ENCODE peak calls at places on chromosome 15, in seven cellular contexts. One of them, this sample, is unnamed.

GRCh38 chr15:87736921-87737389 is 519.6 kb downstream of the NTRK3 start:
- DNase-seq in MM.1S: peak; percentile 56
- DNase-seq in H9: no peak
- DNase-seq in mammary epithelial cell: no peak
- DNase-seq in fibroblast of lung: no peak
- DNase-seq in colonic mucosa: no peak
- DNase-seq in IMR-90: peak; percentile 22
- DNase-seq in this sample: peak; percentile 44

GRCh38 chr15:63491979-63492378 is 12.4 kb upstream of the USP3 start:
- DNase-seq in MM.1S: no peak
- DNase-seq in H9: no peak
- DNase-seq in mammary epithelial cell: no peak
- DNase-seq in fibroblast of lung: peak; percentile 85
- DNase-seq in colonic mucosa: no peak
- DNase-seq in IMR-90: peak; percentile 85
- DNase-seq in this sample: peak; percentile 31

GRCh38 chr15:58423205-58423604 is 8.6 kb upstream of the LIPC start:
- DNase-seq in MM.1S: no peak
- DNase-seq in H9: no peak
- DNase-seq in mammary epithelial cell: no peak
- DNase-seq in fibroblast of lung: no peak
- DNase-seq in colonic mucosa: no peak
- DNase-seq in IMR-90: no peak
- DNase-seq in this sample: peak; percentile 18

GRCh38 chr15:63583027-63583426 is 14.2 kb upstream of the FBXL22 start:
- DNase-seq in MM.1S: no peak
- DNase-seq in H9: no peak
- DNase-seq in mammary epithelial cell: peak; percentile 82
- DNase-seq in fibroblast of lung: peak; percentile 47
- DNase-seq in colonic mucosa: no peak
- DNase-seq in IMR-90: peak; percentile 92
- DNase-seq in this sample: peak; percentile 92

GRCh38 chr15:36905908-36906307 is 194.4 kb downstream of the MEIS2 start:
- DNase-seq in MM.1S: no peak
- DNase-seq in H9: no peak
- DNase-seq in mammary epithelial cell: no peak
- DNase-seq in fibroblast of lung: no peak
- DNase-seq in colonic mucosa: no peak
- DNase-seq in IMR-90: peak; percentile 29
- DNase-seq in this sample: peak; percentile 87

GRCh38 chr15:98121514-98121913 is 161.0 kb downstream of the ARRDC4 start:
- DNase-seq in MM.1S: no peak
- DNase-seq in H9: no peak
- DNase-seq in mammary epithelial cell: no peak
- DNase-seq in fibroblast of lung: no peak
- DNase-seq in colonic mucosa: no peak
- DNase-seq in IMR-90: no peak
- DNase-seq in this sample: no peak

GRCh38 chr15:57259511-57260143 is 116.7 kb upstream of the CGNL1 start:
- DNase-seq in MM.1S: no peak
- DNase-seq in H9: peak; percentile 57
- DNase-seq in mammary epithelial cell: no peak
- DNase-seq in fibroblast of lung: no peak
- DNase-seq in colonic mucosa: peak; percentile 68
- DNase-seq in IMR-90: no peak
- DNase-seq in this sample: no peak

GRCh38 chr15:76514292-76514691 is 177.7 kb downstream of the ISL2 start:
- DNase-seq in MM.1S: no peak
- DNase-seq in H9: no peak
- DNase-seq in mammary epithelial cell: no peak
- DNase-seq in fibroblast of lung: no peak
- DNase-seq in colonic mucosa: no peak
- DNase-seq in IMR-90: no peak
- DNase-seq in this sample: no peak

GRCh38 chr15:69389426-69389825 is 24.7 kb upstream of the KIF23 start:
- DNase-seq in MM.1S: no peak
- DNase-seq in H9: no peak
- DNase-seq in mammary epithelial cell: no peak
- DNase-seq in fibroblast of lung: no peak
- DNase-seq in colonic mucosa: no peak
- DNase-seq in IMR-90: no peak
- DNase-seq in this sample: no peak

GRCh38 chr15:98800437-98801233 is 152.3 kb downstream of the IGF1R start:
- DNase-seq in MM.1S: no peak
- DNase-seq in H9: peak; percentile 83
- DNase-seq in mammary epithelial cell: peak; percentile 70
- DNase-seq in fibroblast of lung: peak; percentile 95
- DNase-seq in colonic mucosa: peak; percentile 69
- DNase-seq in IMR-90: peak; percentile 86
- DNase-seq in this sample: peak; percentile 88

GRCh38 chr15:67839358-67839928 is 402 bp downstream of the RNU6-1 start:
- DNase-seq in MM.1S: peak; percentile 58
- DNase-seq in H9: no peak
- DNase-seq in mammary epithelial cell: peak; percentile 66
- DNase-seq in fibroblast of lung: peak; percentile 63
- DNase-seq in colonic mucosa: peak; percentile 47
- DNase-seq in IMR-90: peak; percentile 27
- DNase-seq in this sample: peak; percentile 69

GRCh38 chr15:31277335-31278055 is 49.1 kb upstream of the KLF13 start:
- DNase-seq in MM.1S: no peak
- DNase-seq in H9: no peak
- DNase-seq in mammary epithelial cell: no peak
- DNase-seq in fibroblast of lung: no peak
- DNase-seq in colonic mucosa: no peak
- DNase-seq in IMR-90: no peak
- DNase-seq in this sample: no peak

GRCh38 chr15:67857220-67857619 is 17.4 kb upstream of the RNU6-1 start:
- DNase-seq in MM.1S: no peak
- DNase-seq in H9: no peak
- DNase-seq in mammary epithelial cell: no peak
- DNase-seq in fibroblast of lung: no peak
- DNase-seq in colonic mucosa: no peak
- DNase-seq in IMR-90: no peak
- DNase-seq in this sample: no peak

GRCh38 chr15:62711691-62712454 is 330.7 kb upstream of the TPM1 start:
- DNase-seq in MM.1S: no peak
- DNase-seq in H9: no peak
- DNase-seq in mammary epithelial cell: peak; percentile 35
- DNase-seq in fibroblast of lung: no peak
- DNase-seq in colonic mucosa: no peak
- DNase-seq in IMR-90: peak; percentile 51
- DNase-seq in this sample: peak; percentile 72

GRCh38 chr15:69939513-69940440 is 157.9 kb downstream of the TLE3 start:
- DNase-seq in MM.1S: peak; percentile 51
- DNase-seq in H9: peak; percentile 83
- DNase-seq in mammary epithelial cell: peak; percentile 8
- DNase-seq in fibroblast of lung: no peak
- DNase-seq in colonic mucosa: no peak
- DNase-seq in IMR-90: no peak
- DNase-seq in this sample: no peak

GRCh38 chr15:91954211-91954804 is 100.8 kb downstream of the SLCO3A1 start:
- DNase-seq in MM.1S: no peak
- DNase-seq in H9: no peak
- DNase-seq in mammary epithelial cell: no peak
- DNase-seq in fibroblast of lung: no peak
- DNase-seq in colonic mucosa: peak; percentile 74
- DNase-seq in IMR-90: no peak
- DNase-seq in this sample: no peak

GRCh38 chr15:54197995-54198394 is 219.8 kb downstream of the UNC13C start:
- DNase-seq in MM.1S: no peak
- DNase-seq in H9: peak; percentile 30
- DNase-seq in mammary epithelial cell: no peak
- DNase-seq in fibroblast of lung: no peak
- DNase-seq in colonic mucosa: no peak
- DNase-seq in IMR-90: no peak
- DNase-seq in this sample: no peak

GRCh38 chr15:68200016-68200861 is 4.9 kb downstream of the CALML4 start:
- DNase-seq in MM.1S: no peak
- DNase-seq in H9: no peak
- DNase-seq in mammary epithelial cell: no peak
- DNase-seq in fibroblast of lung: no peak
- DNase-seq in colonic mucosa: no peak
- DNase-seq in IMR-90: no peak
- DNase-seq in this sample: peak; percentile 11

GRCh38 chr15:73387507-73388255 is 18.9 kb upstream of the HCN4 start:
- DNase-seq in MM.1S: no peak
- DNase-seq in H9: no peak
- DNase-seq in mammary epithelial cell: no peak
- DNase-seq in fibroblast of lung: peak; percentile 58
- DNase-seq in colonic mucosa: no peak
- DNase-seq in IMR-90: peak; percentile 61
- DNase-seq in this sample: peak; percentile 59

GRCh38 chr15:69535101-69535638 is 82.6 kb downstream of the RPLP1 start:
- DNase-seq in MM.1S: no peak
- DNase-seq in H9: no peak
- DNase-seq in mammary epithelial cell: peak; percentile 44
- DNase-seq in fibroblast of lung: peak; percentile 32
- DNase-seq in colonic mucosa: no peak
- DNase-seq in IMR-90: peak; percentile 70
- DNase-seq in this sample: peak; percentile 81

GRCh38 chr15:57562220-57562769 is 29.4 kb upstream of the MYZAP start:
- DNase-seq in MM.1S: no peak
- DNase-seq in H9: no peak
- DNase-seq in mammary epithelial cell: no peak
- DNase-seq in fibroblast of lung: no peak
- DNase-seq in colonic mucosa: no peak
- DNase-seq in IMR-90: no peak
- DNase-seq in this sample: no peak

GRCh38 chr15:44666208-44667038 is 3.0 kb upstream of the SPG11 start:
- DNase-seq in MM.1S: peak; percentile 75
- DNase-seq in H9: no peak
- DNase-seq in mammary epithelial cell: no peak
- DNase-seq in fibroblast of lung: no peak
- DNase-seq in colonic mucosa: no peak
- DNase-seq in IMR-90: no peak
- DNase-seq in this sample: no peak

GRCh38 chr15:83282859-83283812 is 1.3 kb downstream of the BNC1 start:
- DNase-seq in MM.1S: no peak
- DNase-seq in H9: peak; percentile 53
- DNase-seq in mammary epithelial cell: peak; percentile 42
- DNase-seq in fibroblast of lung: peak; percentile 55
- DNase-seq in colonic mucosa: no peak
- DNase-seq in IMR-90: no peak
- DNase-seq in this sample: peak; percentile 79

GRCh38 chr15:58171476-58172061 is 33.4 kb downstream of the AQP9 start:
- DNase-seq in MM.1S: no peak
- DNase-seq in H9: no peak
- DNase-seq in mammary epithelial cell: no peak
- DNase-seq in fibroblast of lung: no peak
- DNase-seq in colonic mucosa: no peak
- DNase-seq in IMR-90: no peak
- DNase-seq in this sample: no peak

GRCh38 chr15:45634442-45635190 is at the start of gene SQOR:
- DNase-seq in MM.1S: peak; percentile 92
- DNase-seq in H9: peak; percentile 68
- DNase-seq in mammary epithelial cell: peak; percentile 92
- DNase-seq in fibroblast of lung: peak; percentile 51
- DNase-seq in colonic mucosa: peak; percentile 94
- DNase-seq in IMR-90: peak; percentile 54
- DNase-seq in this sample: peak; percentile 79

GRCh38 chr15:63374686-63375520 is 6.7 kb downstream of the CA12 start:
- DNase-seq in MM.1S: no peak
- DNase-seq in H9: no peak
- DNase-seq in mammary epithelial cell: peak; percentile 70
- DNase-seq in fibroblast of lung: peak; percentile 78
- DNase-seq in colonic mucosa: no peak
- DNase-seq in IMR-90: peak; percentile 80
- DNase-seq in this sample: peak; percentile 89

GRCh38 chr15:81046290-81046689 is 45.6 kb downstream of the TLNRD1 start:
- DNase-seq in MM.1S: no peak
- DNase-seq in H9: no peak
- DNase-seq in mammary epithelial cell: no peak
- DNase-seq in fibroblast of lung: no peak
- DNase-seq in colonic mucosa: no peak
- DNase-seq in IMR-90: no peak
- DNase-seq in this sample: no peak

GRCh38 chr15:89745131-89745530 is 5.9 kb downstream of the MESP1 start:
- DNase-seq in MM.1S: no peak
- DNase-seq in H9: no peak
- DNase-seq in mammary epithelial cell: no peak
- DNase-seq in fibroblast of lung: no peak
- DNase-seq in colonic mucosa: no peak
- DNase-seq in IMR-90: no peak
- DNase-seq in this sample: no peak
- H3K9ac ChIP-seq in MM.1S: no peak overlapping the region
- H3K9ac ChIP-seq in H9: no peak overlapping the region
- H3K9ac ChIP-seq in mammary epithelial cell: no peak overlapping the region
- H3K9ac ChIP-seq in fibroblast of lung: no peak overlapping the region
- H3K9ac ChIP-seq in colonic mucosa: no peak overlapping the region
- H3K9ac ChIP-seq in IMR-90: no peak overlapping the region
- H3K9ac ChIP-seq in this sample: no peak overlapping the region

GRCh38 chr15:74599156-74599555 is 16.5 kb upstream of the CLK3 start:
- DNase-seq in MM.1S: no peak
- DNase-seq in H9: no peak
- DNase-seq in mammary epithelial cell: no peak
- DNase-seq in fibroblast of lung: no peak
- DNase-seq in colonic mucosa: no peak
- DNase-seq in IMR-90: no peak
- DNase-seq in this sample: no peak
- H3K9ac ChIP-seq in MM.1S: no peak overlapping the region
- H3K9ac ChIP-seq in H9: no peak overlapping the region
- H3K9ac ChIP-seq in mammary epithelial cell: no peak overlapping the region
- H3K9ac ChIP-seq in fibroblast of lung: no peak overlapping the region
- H3K9ac ChIP-seq in colonic mucosa: peak overlapping the region; percentile 88
- H3K9ac ChIP-seq in IMR-90: peak overlapping the region; percentile 89
- H3K9ac ChIP-seq in this sample: peak overlapping the region; percentile 77

GRCh38 chr15:40953713-40954074 is 423 bp downstream of the CHAC1 start:
- DNase-seq in MM.1S: no peak
- DNase-seq in H9: no peak
- DNase-seq in mammary epithelial cell: no peak
- DNase-seq in fibroblast of lung: no peak
- DNase-seq in colonic mucosa: no peak
- DNase-seq in IMR-90: no peak
- DNase-seq in this sample: peak; percentile 43
- H3K9ac ChIP-seq in MM.1S: peak overlapping the region; percentile 58
- H3K9ac ChIP-seq in H9: peak overlapping the region; percentile 72
- H3K9ac ChIP-seq in mammary epithelial cell: peak overlapping the region; percentile 33
- H3K9ac ChIP-seq in fibroblast of lung: peak overlapping the region; percentile 74
- H3K9ac ChIP-seq in colonic mucosa: peak overlapping the region; percentile 81
- H3K9ac ChIP-seq in IMR-90: peak overlapping the region; percentile 80
- H3K9ac ChIP-seq in this sample: peak overlapping the region; percentile 82

DNA sequence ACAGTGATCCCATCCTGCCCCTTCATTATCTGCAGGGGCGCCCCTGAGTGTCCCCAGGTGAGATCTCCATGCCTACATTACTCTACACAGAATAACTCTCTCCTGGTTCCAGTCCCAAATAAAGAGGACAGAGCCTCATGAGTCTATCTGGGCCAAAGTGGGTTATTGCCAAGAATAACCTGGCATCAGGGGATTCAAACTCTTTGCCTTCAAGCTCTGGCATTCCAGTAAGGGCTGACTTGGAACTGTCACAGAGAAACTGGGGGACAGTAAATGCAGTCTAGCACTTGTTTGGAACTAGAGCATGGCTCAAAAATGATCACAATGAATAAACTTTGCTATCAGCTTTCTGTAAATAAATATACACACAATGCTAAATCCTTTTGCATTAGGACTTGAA is 30.3 kb downstream of the GJD2 start:
- DNase-seq in MM.1S: no peak
- DNase-seq in H9: no peak
- DNase-seq in mammary epithelial cell: no peak
- DNase-seq in fibroblast of lung: no peak
- DNase-seq in colonic mucosa: no peak
- DNase-seq in IMR-90: no peak
- DNase-seq in this sample: no peak
- H3K9ac ChIP-seq in MM.1S: no peak overlapping the region
- H3K9ac ChIP-seq in H9: no peak overlapping the region
- H3K9ac ChIP-seq in mammary epithelial cell: no peak overlapping the region
- H3K9ac ChIP-seq in fibroblast of lung: no peak overlapping the region
- H3K9ac ChIP-seq in colonic mucosa: no peak overlapping the region
- H3K9ac ChIP-seq in IMR-90: no peak overlapping the region
- H3K9ac ChIP-seq in this sample: no peak overlapping the region